ENCODE peak calls at places on chromosomes 7 and 10, in seven cellular contexts. One of them, this sample, is unnamed.

GRCh38 chr10:47350671-47351640 is 2.8 kb downstream of the RBP3 start:
- DNase-seq in mesothelial cell of epicardium: no peak
- DNase-seq in fibroblast of pulmonary artery: no peak
- DNase-seq in GM23338: no peak
- DNase-seq in upper lobe of right lung: no peak
- DNase-seq in AG09309: no peak
- DNase-seq in natural killer cell: no peak
- DNase-seq in this sample: peak

GRCh38 chr7:70271617-70272081 is 673.4 kb downstream of the AUTS2 start:
- DNase-seq in GM23338: no peak
- DNase-seq in mesothelial cell of epicardium: no peak
- DNase-seq in fibroblast of pulmonary artery: no peak
- DNase-seq in natural killer cell: no peak
- DNase-seq in AG09309: peak
- DNase-seq in upper lobe of right lung: no peak
- DNase-seq in this sample: no peak

GRCh38 chr10:46094931-46095755 is 49.1 kb upstream of the MSMB start:
- DNase-seq in AG09309: no peak
- DNase-seq in upper lobe of right lung: no peak
- DNase-seq in mesothelial cell of epicardium: no peak
- DNase-seq in natural killer cell: no peak
- DNase-seq in fibroblast of pulmonary artery: no peak
- DNase-seq in GM23338: no peak
- DNase-seq in this sample: no peak

GRCh38 chr10:12733271-12733670 is 268.2 kb downstream of the CCDC3 start:
- DNase-seq in natural killer cell: no peak
- DNase-seq in mesothelial cell of epicardium: no peak
- DNase-seq in GM23338: no peak
- DNase-seq in fibroblast of pulmonary artery: no peak
- DNase-seq in AG09309: no peak
- DNase-seq in upper lobe of right lung: no peak
- DNase-seq in this sample: no peak

GRCh38 chr10:61766927-61767326 is 104.2 kb downstream of the CABCOCO1 start:
- DNase-seq in natural killer cell: no peak
- DNase-seq in AG09309: no peak
- DNase-seq in upper lobe of right lung: no peak
- DNase-seq in fibroblast of pulmonary artery: no peak
- DNase-seq in GM23338: no peak
- DNase-seq in mesothelial cell of epicardium: no peak
- DNase-seq in this sample: no peak

GRCh38 chr7:479948-480499 is 39.6 kb downstream of the PDGFA start:
- DNase-seq in upper lobe of right lung: peak
- DNase-seq in AG09309: no peak
- DNase-seq in natural killer cell: no peak
- DNase-seq in mesothelial cell of epicardium: no peak
- DNase-seq in fibroblast of pulmonary artery: no peak
- DNase-seq in GM23338: no peak
- DNase-seq in this sample: peak

GRCh38 chr7:95989301-95989700 is 216.9 kb downstream of the DYNC1I1 start:
- DNase-seq in natural killer cell: no peak
- DNase-seq in mesothelial cell of epicardium: no peak
- DNase-seq in fibroblast of pulmonary artery: no peak
- DNase-seq in upper lobe of right lung: no peak
- DNase-seq in GM23338: no peak
- DNase-seq in AG09309: no peak
- DNase-seq in this sample: no peak

GRCh38 chr7:55314967-55315366 is 50.2 kb upstream of the LANCL2 start:
- DNase-seq in mesothelial cell of epicardium: no peak
- DNase-seq in natural killer cell: no peak
- DNase-seq in GM23338: no peak
- DNase-seq in upper lobe of right lung: no peak
- DNase-seq in fibroblast of pulmonary artery: no peak
- DNase-seq in AG09309: no peak
- DNase-seq in this sample: no peak

GRCh38 chr10:86182150-86182549 is 184.4 kb downstream of the GRID1 start:
- DNase-seq in fibroblast of pulmonary artery: no peak
- DNase-seq in GM23338: peak
- DNase-seq in mesothelial cell of epicardium: no peak
- DNase-seq in upper lobe of right lung: peak
- DNase-seq in AG09309: no peak
- DNase-seq in natural killer cell: peak
- DNase-seq in this sample: no peak

GRCh38 chr7:113825832-113826231 is 93.0 kb downstream of the PPP1R3A start:
- DNase-seq in GM23338: peak
- DNase-seq in natural killer cell: no peak
- DNase-seq in mesothelial cell of epicardium: no peak
- DNase-seq in AG09309: no peak
- DNase-seq in fibroblast of pulmonary artery: no peak
- DNase-seq in upper lobe of right lung: no peak
- DNase-seq in this sample: no peak

GRCh38 chr7:28684729-28685211 is 272.5 kb downstream of the CREB5 start:
- DNase-seq in natural killer cell: no peak
- DNase-seq in AG09309: no peak
- DNase-seq in mesothelial cell of epicardium: no peak
- DNase-seq in upper lobe of right lung: no peak
- DNase-seq in fibroblast of pulmonary artery: no peak
- DNase-seq in GM23338: no peak
- DNase-seq in this sample: no peak

GRCh38 chr7:139901840-139902370 is 72.8 kb downstream of the TBXAS1 start:
- DNase-seq in fibroblast of pulmonary artery: no peak
- DNase-seq in GM23338: no peak
- DNase-seq in upper lobe of right lung: no peak
- DNase-seq in mesothelial cell of epicardium: no peak
- DNase-seq in AG09309: no peak
- DNase-seq in natural killer cell: no peak
- DNase-seq in this sample: no peak

GRCh38 chr10:86376852-86377796 is 10.5 kb upstream of the GRID1 start:
- DNase-seq in natural killer cell: peak
- DNase-seq in mesothelial cell of epicardium: no peak
- DNase-seq in GM23338: peak
- DNase-seq in upper lobe of right lung: peak
- DNase-seq in fibroblast of pulmonary artery: peak
- DNase-seq in AG09309: no peak
- DNase-seq in this sample: peak

GRCh38 chr7:105157278-105157677 is 143.3 kb downstream of the KMT2E start:
- DNase-seq in fibroblast of pulmonary artery: no peak
- DNase-seq in natural killer cell: no peak
- DNase-seq in GM23338: no peak
- DNase-seq in AG09309: no peak
- DNase-seq in mesothelial cell of epicardium: no peak
- DNase-seq in upper lobe of right lung: no peak
- DNase-seq in this sample: no peak

GRCh38 chr7:41915861-41916260 is 213.0 kb upstream of the INHBA start:
- DNase-seq in fibroblast of pulmonary artery: no peak
- DNase-seq in upper lobe of right lung: no peak
- DNase-seq in mesothelial cell of epicardium: no peak
- DNase-seq in AG09309: no peak
- DNase-seq in natural killer cell: no peak
- DNase-seq in GM23338: no peak
- DNase-seq in this sample: no peak

GRCh38 chr7:74399006-74399405 is 54.7 kb upstream of the GTF2IRD1 start:
- DNase-seq in fibroblast of pulmonary artery: no peak
- DNase-seq in GM23338: no peak
- DNase-seq in mesothelial cell of epicardium: no peak
- DNase-seq in upper lobe of right lung: no peak
- DNase-seq in natural killer cell: no peak
- DNase-seq in AG09309: no peak
- DNase-seq in this sample: no peak

GRCh38 chr10:37403776-37404175 is 278.4 kb downstream of the ANKRD30A start:
- DNase-seq in upper lobe of right lung: no peak
- DNase-seq in natural killer cell: no peak
- DNase-seq in GM23338: no peak
- DNase-seq in mesothelial cell of epicardium: no peak
- DNase-seq in AG09309: no peak
- DNase-seq in fibroblast of pulmonary artery: no peak
- DNase-seq in this sample: no peak

DNA sequence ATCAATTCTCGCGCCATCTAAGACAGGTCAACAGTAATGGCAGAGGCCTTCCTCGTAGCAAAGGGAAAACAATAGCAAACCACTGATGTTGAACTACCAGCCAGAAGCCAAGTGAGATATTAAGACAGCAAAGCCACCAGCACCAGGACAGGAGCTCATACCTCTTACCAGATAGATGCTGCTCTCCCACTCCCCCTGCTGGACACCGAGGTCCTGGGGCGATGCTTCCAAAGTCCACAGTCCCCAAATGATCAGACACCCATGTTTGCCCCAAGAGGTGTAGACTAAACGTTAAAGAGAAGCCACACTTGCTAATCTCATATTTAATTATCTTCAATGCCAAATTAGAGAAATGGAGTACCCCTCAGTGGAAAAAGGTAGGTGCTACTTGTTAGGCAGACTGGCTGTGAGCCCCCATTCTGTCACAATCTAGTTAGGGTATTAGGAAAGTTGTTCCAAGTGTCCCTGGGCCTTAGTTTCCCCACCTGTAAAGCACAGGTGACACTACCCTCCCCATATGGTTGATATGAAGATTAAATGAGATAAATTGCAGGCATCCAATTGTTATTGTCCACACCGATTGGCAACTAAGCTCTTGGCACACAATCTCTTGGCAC is 39.9 kb downstream of the TOMM7 start:
- DNase-seq in AG09309: no peak
- DNase-seq in fibroblast of pulmonary artery: peak
- DNase-seq in upper lobe of right lung: peak
- DNase-seq in natural killer cell: peak
- DNase-seq in GM23338: peak
- DNase-seq in mesothelial cell of epicardium: no peak
- DNase-seq in this sample: peak
- TF ChIP-seq CTCF in AG09309: peak
- TF ChIP-seq CTCF in fibroblast of pulmonary artery: peak
- TF ChIP-seq CTCF in upper lobe of right lung: peak
- TF ChIP-seq CTCF in natural killer cell: peak
- TF ChIP-seq CTCF in GM23338: peak
- TF ChIP-seq CTCF in mesothelial cell of epicardium: peak
- TF ChIP-seq CTCF in this sample: peak

DNA sequence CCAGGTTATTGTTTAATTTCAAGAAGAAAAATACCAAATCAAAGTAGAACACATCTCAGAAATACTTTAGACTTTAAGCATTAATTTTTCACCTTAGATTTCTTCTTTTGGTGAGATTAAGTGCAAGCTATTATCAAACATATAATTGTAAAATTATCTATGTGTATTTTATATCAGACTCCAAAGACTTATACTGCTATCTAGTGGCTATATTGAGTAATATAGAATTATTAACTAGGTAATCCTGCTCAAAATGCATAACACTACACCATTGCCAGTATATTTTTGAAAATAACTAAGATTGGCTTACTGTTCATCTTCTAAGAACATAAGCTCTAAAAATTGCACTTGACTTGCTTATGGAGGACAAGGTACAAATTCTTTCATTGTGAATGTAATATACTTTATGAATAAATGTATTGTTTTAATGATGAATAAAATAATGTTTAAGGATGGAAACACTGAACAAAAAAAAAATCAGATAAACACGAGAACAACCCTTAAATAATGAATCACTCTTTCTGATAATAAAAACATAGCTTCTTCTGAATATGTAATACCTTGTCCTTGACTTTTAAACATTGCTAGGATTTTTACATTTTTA is 86.7 kb upstream of the GNAI1 start:
- DNase-seq in natural killer cell: no peak
- DNase-seq in AG09309: no peak
- DNase-seq in fibroblast of pulmonary artery: peak
- DNase-seq in mesothelial cell of epicardium: no peak
- DNase-seq in upper lobe of right lung: no peak
- DNase-seq in GM23338: no peak
- DNase-seq in this sample: no peak
- TF ChIP-seq CTCF in natural killer cell: no peak
- TF ChIP-seq CTCF in AG09309: peak
- TF ChIP-seq CTCF in fibroblast of pulmonary artery: peak
- TF ChIP-seq CTCF in mesothelial cell of epicardium: peak
- TF ChIP-seq CTCF in upper lobe of right lung: peak
- TF ChIP-seq CTCF in GM23338: no peak
- TF ChIP-seq CTCF in this sample: peak

GRCh38 chr7:117781707-117782106 is 91.5 kb downstream of the CTTNBP2 start:
- DNase-seq in fibroblast of pulmonary artery: no peak
- DNase-seq in AG09309: no peak
- DNase-seq in upper lobe of right lung: no peak
- DNase-seq in mesothelial cell of epicardium: no peak
- DNase-seq in natural killer cell: no peak
- DNase-seq in GM23338: peak
- DNase-seq in this sample: no peak

GRCh38 chr7:117780832-117781231 is 92.4 kb downstream of the CTTNBP2 start:
- DNase-seq in fibroblast of pulmonary artery: peak
- DNase-seq in upper lobe of right lung: no peak
- DNase-seq in natural killer cell: no peak
- DNase-seq in AG09309: no peak
- DNase-seq in GM23338: no peak
- DNase-seq in mesothelial cell of epicardium: no peak
- DNase-seq in this sample: no peak

GRCh38 chr7:117775826-117776623 is 97.2 kb downstream of the CTTNBP2 start:
- DNase-seq in upper lobe of right lung: no peak
- DNase-seq in AG09309: no peak
- DNase-seq in GM23338: no peak
- DNase-seq in fibroblast of pulmonary artery: no peak
- DNase-seq in mesothelial cell of epicardium: no peak
- DNase-seq in natural killer cell: no peak
- DNase-seq in this sample: no peak

GRCh38 chr7:117774943-117775342 is 98.3 kb downstream of the CTTNBP2 start:
- DNase-seq in natural killer cell: no peak
- DNase-seq in fibroblast of pulmonary artery: no peak
- DNase-seq in AG09309: no peak
- DNase-seq in upper lobe of right lung: no peak
- DNase-seq in GM23338: no peak
- DNase-seq in mesothelial cell of epicardium: no peak
- DNase-seq in this sample: no peak

GRCh38 chr7:117777335-117778150 is 95.7 kb downstream of the CTTNBP2 start:
- DNase-seq in natural killer cell: no peak
- DNase-seq in mesothelial cell of epicardium: no peak
- DNase-seq in upper lobe of right lung: no peak
- DNase-seq in fibroblast of pulmonary artery: no peak
- DNase-seq in GM23338: no peak
- DNase-seq in AG09309: no peak
- DNase-seq in this sample: no peak
- TF ChIP-seq CTCF in natural killer cell: no peak
- TF ChIP-seq CTCF in mesothelial cell of epicardium: no peak
- TF ChIP-seq CTCF in upper lobe of right lung: no peak
- TF ChIP-seq CTCF in fibroblast of pulmonary artery: no peak
- TF ChIP-seq CTCF in GM23338: no peak
- TF ChIP-seq CTCF in AG09309: no peak
- TF ChIP-seq CTCF in this sample: no peak

GRCh38 chr10:59698326-59698725 is 11.3 kb downstream of the SLC16A9 start:
- DNase-seq in AG09309: no peak
- DNase-seq in GM23338: no peak
- DNase-seq in mesothelial cell of epicardium: no peak
- DNase-seq in upper lobe of right lung: no peak
- DNase-seq in natural killer cell: no peak
- DNase-seq in fibroblast of pulmonary artery: no peak
- DNase-seq in this sample: no peak

GRCh38 chr10:59700709-59701108 is 8.9 kb downstream of the SLC16A9 start:
- DNase-seq in AG09309: no peak
- DNase-seq in mesothelial cell of epicardium: no peak
- DNase-seq in upper lobe of right lung: no peak
- DNase-seq in fibroblast of pulmonary artery: no peak
- DNase-seq in natural killer cell: no peak
- DNase-seq in GM23338: peak
- DNase-seq in this sample: no peak

GRCh38 chr10:59706851-59707797 is 2.5 kb downstream of the SLC16A9 start:
- DNase-seq in AG09309: no peak
- DNase-seq in upper lobe of right lung: no peak
- DNase-seq in GM23338: no peak
- DNase-seq in natural killer cell: no peak
- DNase-seq in fibroblast of pulmonary artery: no peak
- DNase-seq in mesothelial cell of epicardium: no peak
- DNase-seq in this sample: no peak

GRCh38 chr10:59704644-59705043 is 5.0 kb downstream of the SLC16A9 start:
- DNase-seq in AG09309: no peak
- DNase-seq in fibroblast of pulmonary artery: peak
- DNase-seq in mesothelial cell of epicardium: no peak
- DNase-seq in upper lobe of right lung: no peak
- DNase-seq in natural killer cell: no peak
- DNase-seq in GM23338: no peak
- DNase-seq in this sample: no peak

GRCh38 chr10:59702347-59702746 is 7.3 kb downstream of the SLC16A9 start:
- DNase-seq in AG09309: no peak
- DNase-seq in fibroblast of pulmonary artery: no peak
- DNase-seq in natural killer cell: no peak
- DNase-seq in upper lobe of right lung: no peak
- DNase-seq in GM23338: no peak
- DNase-seq in mesothelial cell of epicardium: no peak
- DNase-seq in this sample: no peak
- TF ChIP-seq CTCF in AG09309: no peak
- TF ChIP-seq CTCF in fibroblast of pulmonary artery: no peak
- TF ChIP-seq CTCF in natural killer cell: no peak
- TF ChIP-seq CTCF in upper lobe of right lung: no peak
- TF ChIP-seq CTCF in GM23338: no peak
- TF ChIP-seq CTCF in mesothelial cell of epicardium: no peak
- TF ChIP-seq CTCF in this sample: no peak

This sample was measured in CD14-positive monocyte.